ENCODE peak calls at places on chromosomes 6 and 20, in four cellular contexts. J is effector CD8-positive, alpha-beta T cell; H is activated CD4-positive, alpha-beta T cell treated with anti-CD3 and anti-CD28 coated beads for 24 hours; U is RCC 7860. R is an unnamed sample.

GRCh38 chr20:3166913-3167342 is 6.4 kb downstream of the LZTS3 start:
- DNase-seq in U (no peak), J (no peak), H (no peak), R (no peak)

GRCh38 chr6:111769365-111770127 is 103.7 kb downstream of the FYN start:
- DNase-seq in H (no peak), J (no peak), U (no peak), R (no peak)

GRCh38 chr6:52993461-52993860 is 1.6 kb downstream of the GSTA4 start:
- DNase-seq in J (no peak), U (no peak), H (no peak), R (peak; percentile 12)

GRCh38 chr20:973785-974194 is 28.3 kb downstream of the RSPO4 start:
- DNase-seq in U (peak; percentile 12), H (no peak), J (no peak), R (peak; percentile 72)

GRCh38 chr20:45592574-45593189 is 13.6 kb upstream of the WFDC8 start:
- DNase-seq in U (peak; percentile 49), J (no peak), H (no peak), R (peak; percentile 66)

GRCh38 chr6:156395276-156395675 is 381.9 kb upstream of the ARID1B start:
- DNase-seq in H (peak; percentile 19), U (no peak), J (no peak), R (no peak)

GRCh38 chr6:156933201-156934053 is 156.2 kb downstream of the ARID1B start:
- DNase-seq in J (no peak), U (no peak), H (no peak), R (no peak)

GRCh38 chr20:62723768-62724420 is 15.3 kb downstream of the NTSR1 start:
- DNase-seq in J (no peak), H (no peak), U (no peak), R (no peak)

GRCh38 chr6:9408718-9409117 is 973.4 kb upstream of the SLC35B3 start:
- DNase-seq in U (no peak), J (no peak), H (no peak), R (peak; percentile 2)

GRCh38 chr6:52251113-52251512 is 6.8 kb upstream of the IL17F start:
- DNase-seq in J (no peak), U (no peak), H (no peak), R (no peak)

GRCh38 chr6:100100776-100101175 is 106.8 kb upstream of the MCHR2 start:
- DNase-seq in J (no peak), U (no peak), H (no peak), R (no peak)

GRCh38 chr6:80547827-80548226 is 441.4 kb downstream of the BCKDHB start:
- DNase-seq in H (no peak), U (peak; percentile 63), J (no peak), R (peak; percentile 87)

GRCh38 chr6:116971959-116972358 is 94.9 kb downstream of the RFX6 start:
- DNase-seq in U (peak; percentile 25), H (no peak), J (no peak), R (peak; percentile 33)